ENCODE peak calls at places on chromosome 13, in six cellular contexts. One of them, this sample, is unnamed.

GRCh38 chr13:52845766-52846566 is 2.5 kb downstream of the PCDH8 start:
- DNase-seq in mesenchymal stem cell: no peak
- DNase-seq in neuronal stem cell: peak; percentile 69
- DNase-seq in GM23248: peak; percentile 21
- DNase-seq in IMR-90: no peak
- DNase-seq in fibroblast of lung: peak; percentile 3
- DNase-seq in this sample: no peak

GRCh38 chr13:96200810-96201209 is 110.9 kb downstream of the HS6ST3 start:
- DNase-seq in mesenchymal stem cell: no peak
- DNase-seq in neuronal stem cell: no peak
- DNase-seq in GM23248: no peak
- DNase-seq in IMR-90: no peak
- DNase-seq in fibroblast of lung: no peak
- DNase-seq in this sample: no peak

GRCh38 chr13:46679369-46680180 is 117.4 kb downstream of the ESD start:
- DNase-seq in mesenchymal stem cell: peak; percentile 85
- DNase-seq in neuronal stem cell: no peak
- DNase-seq in GM23248: peak; percentile 87
- DNase-seq in IMR-90: peak; percentile 70
- DNase-seq in fibroblast of lung: peak; percentile 32
- DNase-seq in this sample: peak; percentile 91

GRCh38 chr13:73235385-73235784 is 176.6 kb downstream of the KLF5 start:
- DNase-seq in mesenchymal stem cell: no peak
- DNase-seq in neuronal stem cell: no peak
- DNase-seq in GM23248: no peak
- DNase-seq in IMR-90: no peak
- DNase-seq in fibroblast of lung: peak; percentile 76
- DNase-seq in this sample: peak; percentile 31

GRCh38 chr13:54241719-54242118 is 1213.1 kb downstream of the OLFM4 start:
- DNase-seq in mesenchymal stem cell: no peak
- DNase-seq in neuronal stem cell: no peak
- DNase-seq in GM23248: no peak
- DNase-seq in IMR-90: no peak
- DNase-seq in fibroblast of lung: no peak
- DNase-seq in this sample: no peak

GRCh38 chr13:79995334-79995733 is 345.6 kb downstream of the SPRY2 start:
- DNase-seq in mesenchymal stem cell: peak; percentile 83
- DNase-seq in neuronal stem cell: no peak
- DNase-seq in GM23248: peak; percentile 95
- DNase-seq in IMR-90: peak; percentile 85
- DNase-seq in fibroblast of lung: peak; percentile 95
- DNase-seq in this sample: peak; percentile 35

GRCh38 chr13:76758257-76758656 is 127.9 kb downstream of the KCTD12 start:
- DNase-seq in mesenchymal stem cell: peak; percentile 11
- DNase-seq in neuronal stem cell: no peak
- DNase-seq in GM23248: no peak
- DNase-seq in IMR-90: no peak
- DNase-seq in fibroblast of lung: no peak
- DNase-seq in this sample: no peak

GRCh38 chr13:48536851-48537250 is 4.0 kb upstream of the RCBTB2 start:
- DNase-seq in mesenchymal stem cell: no peak
- DNase-seq in neuronal stem cell: no peak
- DNase-seq in GM23248: no peak
- DNase-seq in IMR-90: no peak
- DNase-seq in fibroblast of lung: no peak
- DNase-seq in this sample: no peak

GRCh38 chr13:66585669-66586203 is 644.4 kb downstream of the PCDH9 start:
- DNase-seq in mesenchymal stem cell: no peak
- DNase-seq in neuronal stem cell: no peak
- DNase-seq in GM23248: no peak
- DNase-seq in IMR-90: no peak
- DNase-seq in fibroblast of lung: peak; percentile 47
- DNase-seq in this sample: no peak

GRCh38 chr13:29081036-29081435 is 260.9 kb downstream of the MTUS2 start:
- DNase-seq in mesenchymal stem cell: peak; percentile 19
- DNase-seq in neuronal stem cell: no peak
- DNase-seq in GM23248: no peak
- DNase-seq in IMR-90: no peak
- DNase-seq in fibroblast of lung: no peak
- DNase-seq in this sample: no peak

GRCh38 chr13:39777021-39777420 is 121.6 kb downstream of the COG6 start:
- DNase-seq in mesenchymal stem cell: peak; percentile 26
- DNase-seq in neuronal stem cell: no peak
- DNase-seq in GM23248: no peak
- DNase-seq in IMR-90: no peak
- DNase-seq in fibroblast of lung: no peak
- DNase-seq in this sample: no peak

GRCh38 chr13:113758651-113759524 is at the start of gene TMEM255B:
- DNase-seq in mesenchymal stem cell: peak; percentile 79
- DNase-seq in neuronal stem cell: peak; percentile 71
- DNase-seq in GM23248: peak; percentile 84
- DNase-seq in IMR-90: peak; percentile 49
- DNase-seq in fibroblast of lung: peak; percentile 66
- DNase-seq in this sample: peak; percentile 90

GRCh38 chr13:51221674-51222509 is at the start of gene FAM124A:
- DNase-seq in mesenchymal stem cell: peak; percentile 32
- DNase-seq in neuronal stem cell: peak; percentile 70
- DNase-seq in GM23248: peak; percentile 75
- DNase-seq in IMR-90: peak; percentile 4
- DNase-seq in fibroblast of lung: peak; percentile 20
- DNase-seq in this sample: peak; percentile 76

GRCh38 chr13:42498521-42498920 is 75.4 kb upstream of the TNFSF11 start:
- DNase-seq in mesenchymal stem cell: no peak
- DNase-seq in neuronal stem cell: no peak
- DNase-seq in GM23248: no peak
- DNase-seq in IMR-90: no peak
- DNase-seq in fibroblast of lung: no peak
- DNase-seq in this sample: no peak

GRCh38 chr13:20525144-20525600 is 485 bp downstream of the CRYL1 start:
- DNase-seq in mesenchymal stem cell: peak; percentile 20
- DNase-seq in neuronal stem cell: peak; percentile 11
- DNase-seq in GM23248: peak; percentile 44
- DNase-seq in IMR-90: no peak
- DNase-seq in fibroblast of lung: peak; percentile 6
- DNase-seq in this sample: no peak

GRCh38 chr13:77555246-77555645 is 19.7 kb downstream of the SCEL start:
- DNase-seq in mesenchymal stem cell: no peak
- DNase-seq in neuronal stem cell: no peak
- DNase-seq in GM23248: no peak
- DNase-seq in IMR-90: no peak
- DNase-seq in fibroblast of lung: no peak
- DNase-seq in this sample: no peak

GRCh38 chr13:50893211-50893852 is 16.3 kb upstream of the RNASEH2B start:
- DNase-seq in mesenchymal stem cell: peak; percentile 63
- DNase-seq in neuronal stem cell: no peak
- DNase-seq in GM23248: peak; percentile 45
- DNase-seq in IMR-90: peak; percentile 19
- DNase-seq in fibroblast of lung: peak; percentile 37
- DNase-seq in this sample: peak; percentile 63

GRCh38 chr13:86933676-86934075 is 737.5 kb upstream of the SLITRK5 start:
- DNase-seq in mesenchymal stem cell: no peak
- DNase-seq in neuronal stem cell: no peak
- DNase-seq in GM23248: no peak
- DNase-seq in IMR-90: no peak
- DNase-seq in fibroblast of lung: no peak
- DNase-seq in this sample: no peak

GRCh38 chr13:24176351-24177101 is 16.0 kb downstream of the SPATA13 start:
- DNase-seq in mesenchymal stem cell: no peak
- DNase-seq in neuronal stem cell: no peak
- DNase-seq in GM23248: no peak
- DNase-seq in IMR-90: no peak
- DNase-seq in fibroblast of lung: peak; percentile 50
- DNase-seq in this sample: no peak

GRCh38 chr13:92346046-92346445 is 880.6 kb upstream of the GPC6 start:
- DNase-seq in mesenchymal stem cell: no peak
- DNase-seq in neuronal stem cell: peak; percentile 0
- DNase-seq in GM23248: no peak
- DNase-seq in IMR-90: no peak
- DNase-seq in fibroblast of lung: no peak
- DNase-seq in this sample: no peak

GRCh38 chr13:30398601-30399072 is 23.7 kb upstream of the UBE2L5 start:
- DNase-seq in mesenchymal stem cell: no peak
- DNase-seq in neuronal stem cell: no peak
- DNase-seq in GM23248: peak; percentile 49
- DNase-seq in IMR-90: peak; percentile 21
- DNase-seq in fibroblast of lung: peak; percentile 32
- DNase-seq in this sample: no peak

GRCh38 chr13:86403213-86403612 is 604.0 kb upstream of the SLITRK6 start:
- DNase-seq in mesenchymal stem cell: no peak
- DNase-seq in neuronal stem cell: no peak
- DNase-seq in GM23248: no peak
- DNase-seq in IMR-90: no peak
- DNase-seq in fibroblast of lung: no peak
- DNase-seq in this sample: no peak

GRCh38 chr13:25945596-25945995 is 106.2 kb downstream of the SHISA2 start:
- DNase-seq in mesenchymal stem cell: no peak
- DNase-seq in neuronal stem cell: no peak
- DNase-seq in GM23248: no peak
- DNase-seq in IMR-90: no peak
- DNase-seq in fibroblast of lung: peak; percentile 70
- DNase-seq in this sample: peak; percentile 44

GRCh38 chr13:80259159-80259558 is 81.8 kb downstream of the SPRY2 start:
- DNase-seq in mesenchymal stem cell: no peak
- DNase-seq in neuronal stem cell: no peak
- DNase-seq in GM23248: no peak
- DNase-seq in IMR-90: no peak
- DNase-seq in fibroblast of lung: no peak
- DNase-seq in this sample: no peak

GRCh38 chr13:39417643-39418042 is 185.3 kb downstream of the LHFPL6 start:
- DNase-seq in mesenchymal stem cell: peak; percentile 80
- DNase-seq in neuronal stem cell: peak; percentile 49
- DNase-seq in GM23248: peak; percentile 63
- DNase-seq in IMR-90: peak; percentile 72
- DNase-seq in fibroblast of lung: peak; percentile 85
- DNase-seq in this sample: peak; percentile 78

DNA sequence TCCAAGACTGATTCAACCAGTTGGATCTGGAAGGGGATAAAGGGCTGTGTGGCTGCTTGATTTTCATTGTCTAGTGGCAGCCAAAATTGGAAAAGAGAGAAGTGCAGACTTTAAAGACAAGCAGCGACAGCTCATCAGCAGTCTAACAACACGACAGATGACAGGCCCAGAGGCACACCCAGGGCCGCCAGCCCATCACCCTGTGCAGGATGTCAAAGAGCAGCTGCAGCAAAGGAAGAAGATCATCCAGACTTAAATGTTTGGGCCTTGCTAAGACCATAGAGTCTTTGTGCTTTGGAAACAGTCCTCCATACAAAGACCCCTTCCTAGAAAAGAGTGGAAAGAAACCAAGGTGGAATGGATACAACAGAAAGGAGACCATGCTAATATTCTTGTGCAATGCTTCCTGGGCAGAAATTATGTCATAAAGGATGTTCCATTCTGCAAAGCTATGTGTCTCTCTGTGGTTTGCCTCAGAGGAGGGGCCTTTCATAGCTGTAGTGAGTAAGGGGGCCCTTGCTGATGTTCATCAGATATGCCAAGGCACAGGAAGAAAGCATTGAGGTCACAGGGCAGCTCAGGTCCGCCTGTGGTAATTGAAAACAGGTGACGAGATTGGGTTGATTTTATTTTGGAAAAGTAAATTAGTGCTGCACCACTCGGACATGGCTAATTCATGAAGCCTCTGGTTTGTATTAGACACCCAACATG is 421.2 kb upstream of the KLF12 start:
- DNase-seq in mesenchymal stem cell: no peak
- DNase-seq in neuronal stem cell: no peak
- DNase-seq in GM23248: no peak
- DNase-seq in IMR-90: no peak
- DNase-seq in fibroblast of lung: no peak
- DNase-seq in this sample: no peak
- H3K9ac ChIP-seq in mesenchymal stem cell: no peak overlapping the region
- H3K9ac ChIP-seq in neuronal stem cell: no peak overlapping the region
- H3K9ac ChIP-seq in GM23248: no peak overlapping the region
- H3K9ac ChIP-seq in IMR-90: no peak overlapping the region
- H3K9ac ChIP-seq in fibroblast of lung: no peak overlapping the region
- H3K9ac ChIP-seq in this sample: no peak overlapping the region

GRCh38 chr13:110697842-110698241 is 8.1 kb downstream of the CARS2 start:
- DNase-seq in mesenchymal stem cell: no peak
- DNase-seq in neuronal stem cell: no peak
- DNase-seq in GM23248: no peak
- DNase-seq in IMR-90: no peak
- DNase-seq in fibroblast of lung: no peak
- DNase-seq in this sample: no peak

GRCh38 chr13:110700186-110700585 is 5.7 kb downstream of the CARS2 start:
- DNase-seq in mesenchymal stem cell: no peak
- DNase-seq in neuronal stem cell: no peak
- DNase-seq in GM23248: no peak
- DNase-seq in IMR-90: no peak
- DNase-seq in fibroblast of lung: no peak
- DNase-seq in this sample: no peak

GRCh38 chr13:110698689-110699088 is 7.2 kb downstream of the CARS2 start:
- DNase-seq in mesenchymal stem cell: no peak
- DNase-seq in neuronal stem cell: no peak
- DNase-seq in GM23248: no peak
- DNase-seq in IMR-90: no peak
- DNase-seq in fibroblast of lung: no peak
- DNase-seq in this sample: no peak

GRCh38 chr13:110702089-110702488 is 3.8 kb downstream of the CARS2 start:
- DNase-seq in mesenchymal stem cell: no peak
- DNase-seq in neuronal stem cell: no peak
- DNase-seq in GM23248: peak; percentile 9
- DNase-seq in IMR-90: no peak
- DNase-seq in fibroblast of lung: peak; percentile 5
- DNase-seq in this sample: no peak

GRCh38 chr13:110699148-110700145 is 6.5 kb downstream of the CARS2 start:
- DNase-seq in mesenchymal stem cell: no peak
- DNase-seq in neuronal stem cell: no peak
- DNase-seq in GM23248: no peak
- DNase-seq in IMR-90: no peak
- DNase-seq in fibroblast of lung: no peak
- DNase-seq in this sample: no peak
- H3K4me3 ChIP-seq in mesenchymal stem cell: no peak overlapping the region
- H3K4me3 ChIP-seq in neuronal stem cell: no peak overlapping the region
- H3K4me3 ChIP-seq in GM23248: no peak overlapping the region
- H3K4me3 ChIP-seq in IMR-90: no peak overlapping the region
- H3K4me3 ChIP-seq in fibroblast of lung: no peak overlapping the region
- H3K4me3 ChIP-seq in this sample: no peak overlapping the region

GRCh38 chr13:21539687-21540086 is 64.3 kb downstream of the MICU2 start:
- DNase-seq in mesenchymal stem cell: no peak
- DNase-seq in neuronal stem cell: no peak
- DNase-seq in GM23248: no peak
- DNase-seq in IMR-90: no peak
- DNase-seq in fibroblast of lung: no peak
- DNase-seq in this sample: no peak
- H3K36me3 ChIP-seq in mesenchymal stem cell: peaks cover 7% of the 10 kb centered on the region
- H3K36me3 ChIP-seq in neuronal stem cell: peaks cover 3% of the 10 kb centered on the region
- H3K36me3 ChIP-seq in GM23248: no peaks in the 10 kb centered on the region
- H3K36me3 ChIP-seq in IMR-90: peaks cover 2% of the 10 kb centered on the region
- H3K36me3 ChIP-seq in fibroblast of lung: no peaks in the 10 kb centered on the region
- H3K36me3 ChIP-seq in this sample: no peaks in the 10 kb centered on the region

DNA sequence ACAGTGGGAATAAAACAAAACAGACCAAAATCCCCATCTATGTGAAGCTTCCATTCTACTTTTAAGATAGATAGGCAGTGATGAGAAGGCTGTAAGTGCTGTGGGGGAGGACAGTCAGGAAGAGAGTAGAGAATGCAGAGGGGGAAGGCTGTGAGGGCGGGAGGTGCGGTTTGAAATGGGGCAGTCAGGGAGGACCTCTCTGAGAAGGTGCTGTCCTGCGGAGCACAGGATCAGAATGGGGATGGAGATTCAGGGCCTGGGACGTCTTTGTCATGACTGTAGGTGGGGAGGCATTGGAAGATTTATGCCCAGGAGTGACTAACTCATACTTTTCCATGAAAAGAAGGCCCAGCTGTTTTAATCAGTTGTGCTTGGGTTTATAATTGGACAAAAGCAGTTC is 3.9 kb upstream of the GPR183 start:
- DNase-seq in mesenchymal stem cell: peak; percentile 65
- DNase-seq in neuronal stem cell: no peak
- DNase-seq in GM23248: peak; percentile 61
- DNase-seq in IMR-90: peak; percentile 49
- DNase-seq in fibroblast of lung: peak; percentile 66
- DNase-seq in this sample: no peak
- H3K9ac ChIP-seq in mesenchymal stem cell: peak overlapping the region; percentile 71
- H3K9ac ChIP-seq in neuronal stem cell: no peak overlapping the region
- H3K9ac ChIP-seq in GM23248: peak overlapping the region; percentile 72
- H3K9ac ChIP-seq in IMR-90: no peak overlapping the region
- H3K9ac ChIP-seq in fibroblast of lung: no peak overlapping the region
- H3K9ac ChIP-seq in this sample: no peak overlapping the region